ENCODE peak calls at places on chromosome 17, in five cellular contexts. One of them, this sample, is unnamed.

GRCh38 chr17:78360371-78361226 is 722 bp upstream of the SOCS3 start:
- DNase-seq in DMS 273 treated with DMSO at 0.1 percent for 48 hours: peak
- DNase-seq in SK-N-SH: peak
- DNase-seq in NCI-H510A: peak
- DNase-seq in anterior cingulate cortex: peak
- DNase-seq in this sample: peak

GRCh38 chr17:65015855-65016254 is 40.7 kb downstream of the GNA13 start:
- DNase-seq in DMS 273 treated with DMSO at 0.1 percent for 48 hours: no peak
- DNase-seq in SK-N-SH: no peak
- DNase-seq in NCI-H510A: no peak
- DNase-seq in anterior cingulate cortex: no peak
- DNase-seq in this sample: no peak

GRCh38 chr17:78621720-78622490 is 44.7 kb upstream of the DNAH17 start:
- DNase-seq in DMS 273 treated with DMSO at 0.1 percent for 48 hours: no peak
- DNase-seq in SK-N-SH: no peak
- DNase-seq in NCI-H510A: no peak
- DNase-seq in anterior cingulate cortex: no peak
- DNase-seq in this sample: no peak

GRCh38 chr17:13750783-13751484 is 149.2 kb upstream of the HS3ST3A1 start:
- DNase-seq in DMS 273 treated with DMSO at 0.1 percent for 48 hours: peak
- DNase-seq in SK-N-SH: no peak
- DNase-seq in NCI-H510A: no peak
- DNase-seq in anterior cingulate cortex: no peak
- DNase-seq in this sample: no peak

GRCh38 chr17:81867123-81867951 is 3.8 kb downstream of the ARHGDIA start:
- DNase-seq in DMS 273 treated with DMSO at 0.1 percent for 48 hours: peak
- DNase-seq in SK-N-SH: peak
- DNase-seq in NCI-H510A: no peak
- DNase-seq in anterior cingulate cortex: no peak
- DNase-seq in this sample: no peak

GRCh38 chr17:73464447-73464846 is 152.6 kb upstream of the CDC42EP4 start:
- DNase-seq in DMS 273 treated with DMSO at 0.1 percent for 48 hours: no peak
- DNase-seq in SK-N-SH: no peak
- DNase-seq in NCI-H510A: no peak
- DNase-seq in anterior cingulate cortex: no peak
- DNase-seq in this sample: no peak

GRCh38 chr17:36728030-36728991 is 126.9 kb downstream of the MRM1 start:
- DNase-seq in DMS 273 treated with DMSO at 0.1 percent for 48 hours: no peak
- DNase-seq in SK-N-SH: peak
- DNase-seq in NCI-H510A: no peak
- DNase-seq in anterior cingulate cortex: no peak
- DNase-seq in this sample: no peak

GRCh38 chr17:43907425-43907981 is at the start of gene MPP2:
- DNase-seq in DMS 273 treated with DMSO at 0.1 percent for 48 hours: peak
- DNase-seq in SK-N-SH: peak
- DNase-seq in NCI-H510A: peak
- DNase-seq in anterior cingulate cortex: peak
- DNase-seq in this sample: peak

GRCh38 chr17:44084131-44084538 is 13.6 kb downstream of the G6PC3 start:
- DNase-seq in DMS 273 treated with DMSO at 0.1 percent for 48 hours: no peak
- DNase-seq in SK-N-SH: peak
- DNase-seq in NCI-H510A: no peak
- DNase-seq in anterior cingulate cortex: no peak
- DNase-seq in this sample: no peak